ENCODE peak calls at places on chromosomes 2 and 18, in six cellular contexts. I, S, O, W, V and X are unnamed samples.

GRCh38 chr2:62570861-62571698 is 65.1 kb upstream of the TMEM17 start:
- DNase-seq in V (no peak), W (no peak), I (no peak), O (no peak), S (peak), X (no peak)

GRCh38 chr2:157404363-157404762 is 39.5 kb downstream of the CYTIP start:
- DNase-seq in V (peak), S (no peak), O (no peak), I (no peak), W (peak), X (no peak)

GRCh38 chr2:44798139-44798659 is 143.3 kb upstream of the SIX3 start:
- DNase-seq in S (no peak), O (peak), W (no peak), I (no peak), V (no peak), X (no peak)

GRCh38 chr18:44920441-44920840 is 239.8 kb downstream of the SETBP1 start:
- DNase-seq in V (no peak), W (no peak), S (no peak), O (no peak), I (no peak), X (no peak)

GRCh38 chr2:128681351-128681906 is 362.8 kb upstream of the HS6ST1 start:
- DNase-seq in W (peak), O (no peak), V (no peak), I (no peak), S (no peak), X (no peak)

GRCh38 chr2:70132244-70133126 is 45.2 kb downstream of the PCBP1 start:
- DNase-seq in W (peak), V (peak), I (peak), O (no peak), S (peak), X (no peak)

GRCh38 chr18:13616041-13616440 is 110.3 kb downstream of the FAM210A start:
- DNase-seq in V (no peak), I (no peak), S (no peak), W (no peak), O (no peak), X (no peak)

GRCh38 chr2:196592912-196593881 is 46.3 kb upstream of the CCDC150 start:
- DNase-seq in V (peak), S (peak), O (peak), W (no peak), I (no peak), X (no peak)

GRCh38 chr2:238636269-238637073 is 209.7 kb downstream of the ASB1 start:
- DNase-seq in I (no peak), O (no peak), W (no peak), V (no peak), S (no peak), X (no peak)

GRCh38 chr2:216346781-216347180 is 25.5 kb downstream of the MARCHF4 start:
- DNase-seq in I (no peak), S (no peak), V (no peak), W (no peak), O (no peak), X (no peak)

GRCh38 chr2:205166749-205167148 is 515.6 kb upstream of the NRP2 start:
- DNase-seq in O (no peak), W (no peak), I (no peak), V (no peak), S (no peak), X (no peak)

GRCh38 chr2:121689356-121689755 is 40.1 kb upstream of the CLASP1 start:
- DNase-seq in S (peak), V (no peak), W (peak), I (no peak), O (no peak), X (no peak)

GRCh38 chr2:111178730-111179405 is 58.2 kb downstream of the BCL2L11 start:
- DNase-seq in V (no peak), S (peak), O (no peak), W (no peak), I (no peak), X (no peak)

GRCh38 chr2:53584986-53585385 is 182.6 kb upstream of the CHAC2 start:
- DNase-seq in S (no peak), W (no peak), O (no peak), I (no peak), V (no peak), X (no peak)

GRCh38 chr2:219997341-219997851 is 370.0 kb downstream of the SLC4A3 start:
- DNase-seq in S (peak), O (peak), V (peak), W (peak), I (peak), X (no peak)

GRCh38 chr2:55038428-55038827 is 11.8 kb downstream of the RTN4 start:
- DNase-seq in S (no peak), W (no peak), V (no peak), O (no peak), I (no peak), X (no peak)

GRCh38 chr2:38239452-38239851 is 137.6 kb downstream of the ATL2 start:
- DNase-seq in S (no peak), W (peak), O (no peak), I (no peak), V (no peak), X (no peak)

GRCh38 chr2:12244070-12244469 is 472.7 kb upstream of the TRIB2 start:
- DNase-seq in I (no peak), V (no peak), S (no peak), W (peak), O (no peak), X (no peak)

GRCh38 chr2:61268249-61268648 is 106.3 kb downstream of the C2orf74 start:
- DNase-seq in S (peak), V (no peak), W (peak), I (no peak), O (no peak), X (no peak)

GRCh38 chr2:47310801-47311560 is 92.0 kb upstream of the MSH2 start:
- DNase-seq in S (peak), V (no peak), O (no peak), I (no peak), W (no peak), X (no peak)

GRCh38 chr18:71665131-71665530 is 879.0 kb downstream of the CBLN2 start:
- DNase-seq in O (no peak), I (no peak), S (no peak), V (no peak), W (no peak), X (no peak)

GRCh38 chr18:21110667-21111350 is 804 bp downstream of the ROCK1 start:
- DNase-seq in S (peak), V (peak), W (peak), I (no peak), O (peak), X (peak)

GRCh38 chr2:11498543-11499034 is 32.6 kb upstream of the E2F6 start:
- DNase-seq in W (no peak), S (no peak), V (peak), I (peak), O (no peak), X (no peak)

GRCh38 chr2:43059183-43059897 is 167.1 kb downstream of the ZFP36L2 start:
- DNase-seq in V (peak), O (peak), S (no peak), W (peak), I (peak), X (no peak)

GRCh38 chr2:174939046-174939445 is 66.1 kb downstream of the CHN1 start:
- DNase-seq in V (no peak), O (no peak), W (peak), S (peak), I (no peak), X (no peak)

GRCh38 chr18:1797265-1797664 is 774.0 kb downstream of the METTL4 start:
- DNase-seq in S (no peak), O (no peak), V (no peak), W (no peak), I (no peak), X (no peak)
- TF ChIP-seq CTCF in S (no peak), O (no peak), V (no peak), W (no peak), I (no peak), X (no peak)

GRCh38 chr2:201246280-201246679 is 14.1 kb upstream of the CASP8 start:
- DNase-seq in O (no peak), S (no peak), I (no peak), W (no peak), V (no peak), X (no peak)

GRCh38 chr2:201250741-201251140 is 9.6 kb upstream of the CASP8 start:
- DNase-seq in I (no peak), W (no peak), S (no peak), V (no peak), O (no peak), X (no peak)

GRCh38 chr2:201242562-201243277 is 17.6 kb upstream of the CASP8 start:
- DNase-seq in V (no peak), I (no peak), W (no peak), O (no peak), S (no peak), X (no peak)

GRCh38 chr2:201248288-201248844 is 12.0 kb upstream of the CASP8 start:
- DNase-seq in V (peak), S (no peak), O (no peak), I (no peak), W (no peak), X (no peak)

DNA sequence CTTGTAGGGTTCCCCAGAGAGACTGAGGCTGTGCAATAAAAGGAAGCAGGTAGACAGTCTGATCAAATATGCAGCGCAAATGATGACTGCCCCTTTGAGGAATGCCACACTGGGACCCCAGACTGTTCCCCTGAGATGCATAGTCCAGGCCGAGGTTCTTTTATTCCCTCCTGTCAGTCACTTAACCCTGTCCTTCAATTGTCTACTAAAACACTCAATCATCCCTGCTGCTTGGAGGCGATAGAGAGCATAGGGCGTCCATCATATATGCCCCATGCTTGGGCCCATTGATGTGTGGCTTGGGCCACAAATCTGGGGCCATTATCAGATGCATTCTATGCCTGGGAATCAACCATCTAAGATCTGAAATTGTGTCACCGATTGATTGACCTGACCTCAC is 15.5 kb upstream of the CASP8 start:
- DNase-seq in I (no peak), W (no peak), V (no peak), O (no peak), S (no peak), X (no peak)
- TF ChIP-seq CTCF in I (no peak), W (no peak), V (no peak), O (no peak), S (no peak), X (no peak)

DNA sequence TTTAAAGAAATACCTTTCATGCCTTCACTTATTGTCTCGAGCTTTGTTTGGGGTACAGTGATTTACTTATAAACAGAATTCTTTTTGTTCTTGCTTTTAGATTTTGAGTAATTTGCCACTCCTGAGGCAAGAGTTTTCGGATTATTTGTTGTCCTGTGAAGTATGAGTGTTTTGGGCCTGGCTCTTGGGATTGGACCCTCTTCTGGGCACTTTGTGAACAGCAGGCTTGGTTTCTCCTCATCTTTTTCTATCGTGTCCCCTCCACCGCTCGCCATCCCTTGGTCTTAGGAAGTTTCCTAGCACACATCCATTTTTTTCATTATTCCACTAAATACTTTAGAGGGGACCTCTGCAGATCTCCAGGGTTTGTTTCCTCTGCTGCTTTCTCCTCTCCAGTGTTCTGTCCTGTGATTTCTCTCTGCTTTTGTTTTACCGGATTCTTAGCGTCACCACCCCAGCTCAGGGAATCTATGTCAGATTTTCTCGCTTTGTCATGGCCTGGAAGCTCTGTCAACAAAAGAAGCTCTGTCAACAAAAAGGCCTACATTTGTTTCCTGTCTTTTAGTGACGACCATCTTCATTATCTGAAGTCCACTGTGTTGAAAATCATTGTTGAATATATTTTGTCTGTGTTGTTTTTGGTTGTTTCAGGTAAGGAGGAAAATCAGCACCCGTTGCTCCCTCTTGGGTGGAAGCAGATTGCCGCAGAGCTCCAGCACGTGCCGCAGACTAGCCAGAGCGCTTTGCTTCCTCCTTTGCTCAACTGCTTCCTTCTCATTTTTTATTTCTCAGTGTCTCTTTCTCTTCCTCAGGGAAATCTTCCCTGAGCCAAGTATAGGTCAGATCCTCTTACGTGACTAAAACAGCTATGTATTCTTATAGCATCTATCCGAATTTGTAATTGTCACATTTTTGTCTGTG is 27.8 kb downstream of the ANKRD62 start:
- DNase-seq in S (peak), O (no peak), V (no peak), I (no peak), W (no peak), X (no peak)
- TF ChIP-seq CTCF in S (peak), O (no peak), V (peak), I (no peak), W (peak), X (no peak)

GRCh38 chr18:63022429-63023022 is 297.0 kb downstream of the BCL2 start:
- DNase-seq in S (no peak), I (no peak), V (no peak), O (no peak), W (no peak), X (no peak)
- TF ChIP-seq CTCF in S (no peak), I (no peak), V (peak), O (peak), W (peak), X (no peak)

GRCh38 chr2:66427219-66427768 is 7.6 kb upstream of the MEIS1 start:
- DNase-seq in V (no peak), I (no peak), W (peak), S (peak), O (no peak), X (no peak)

GRCh38 chr2:66418381-66418780 is 16.5 kb upstream of the MEIS1 start:
- DNase-seq in I (no peak), S (no peak), V (no peak), O (no peak), W (no peak), X (no peak)

GRCh38 chr2:66426250-66427064 is 8.5 kb upstream of the MEIS1 start:
- DNase-seq in S (no peak), W (no peak), V (no peak), I (no peak), O (no peak), X (no peak)

GRCh38 chr2:66421618-66422017 is 13.3 kb upstream of the MEIS1 start:
- DNase-seq in O (no peak), I (no peak), V (no peak), S (no peak), W (no peak), X (no peak)

GRCh38 chr2:66423391-66423790 is 11.5 kb upstream of the MEIS1 start:
- DNase-seq in V (no peak), W (no peak), O (no peak), I (no peak), S (no peak), X (no peak)
- TF ChIP-seq CTCF in V (no peak), W (no peak), O (peak), I (no peak), S (no peak), X (no peak)

DNA sequence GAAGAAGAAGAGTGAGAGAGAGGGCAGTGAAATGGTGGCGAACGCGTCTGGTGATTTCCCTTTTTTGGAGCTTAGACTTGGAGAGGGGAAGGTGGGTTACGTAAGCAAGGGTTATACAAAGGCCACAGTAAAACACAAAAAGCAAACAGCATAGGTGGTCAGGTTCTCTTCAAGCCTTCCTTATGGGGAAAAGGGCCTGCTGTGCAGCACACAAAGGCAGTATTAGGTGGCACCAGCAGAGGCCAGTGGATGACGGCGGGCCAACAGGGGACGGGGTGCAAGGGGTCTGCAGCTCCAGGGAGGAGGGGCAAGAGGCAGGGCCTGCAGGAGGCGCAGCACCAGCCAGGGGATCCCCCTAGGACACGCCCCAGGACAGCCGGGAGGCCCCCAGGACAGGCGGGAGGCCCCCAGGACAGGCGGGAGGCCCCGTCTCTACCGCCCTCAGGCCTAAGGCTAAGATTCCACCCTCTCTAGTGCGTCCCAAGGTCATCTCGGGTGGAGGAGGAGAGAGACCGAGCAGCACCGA is 32.6 kb upstream of the NPC1 start:
- DNase-seq in W (peak), S (peak), O (peak), I (peak), V (peak), X (no peak)
- TF ChIP-seq CTCF in W (peak), S (no peak), O (no peak), I (peak), V (no peak), X (no peak)

DNA sequence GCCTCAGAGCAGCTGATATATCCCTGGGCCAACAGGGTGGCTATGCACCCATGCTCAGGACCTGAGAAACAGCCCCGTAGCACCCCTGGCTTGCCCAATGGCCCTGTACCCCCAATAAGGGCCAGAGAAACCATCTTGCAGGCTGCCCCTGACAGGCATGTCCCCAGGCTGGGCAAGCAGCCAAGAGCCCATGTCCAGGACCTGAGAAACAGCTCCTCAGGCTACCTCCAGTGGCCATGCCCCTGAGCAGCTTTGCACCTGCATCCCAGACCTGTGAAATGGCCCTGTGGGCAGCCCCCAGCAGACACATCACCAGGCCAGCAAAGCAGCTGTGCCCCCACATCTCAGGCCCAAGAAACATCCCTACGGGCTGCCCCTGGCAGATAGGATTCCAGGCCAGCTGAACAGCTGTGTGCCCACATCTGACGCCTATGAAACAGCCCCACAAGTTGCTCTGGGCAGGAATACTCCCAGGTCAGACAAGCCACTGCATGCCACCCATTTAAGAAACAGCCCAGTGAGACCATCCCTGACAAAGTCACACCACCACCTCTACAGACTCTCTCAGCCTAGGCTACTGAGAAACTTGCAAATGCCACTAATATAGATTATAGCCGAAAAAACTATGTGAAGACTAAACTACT is 84.1 kb downstream of the TMEM237 start:
- DNase-seq in S (no peak), I (no peak), O (no peak), V (no peak), W (peak), X (no peak)
- TF ChIP-seq CTCF in S (no peak), I (no peak), O (no peak), V (no peak), W (no peak), X (no peak)

DNA sequence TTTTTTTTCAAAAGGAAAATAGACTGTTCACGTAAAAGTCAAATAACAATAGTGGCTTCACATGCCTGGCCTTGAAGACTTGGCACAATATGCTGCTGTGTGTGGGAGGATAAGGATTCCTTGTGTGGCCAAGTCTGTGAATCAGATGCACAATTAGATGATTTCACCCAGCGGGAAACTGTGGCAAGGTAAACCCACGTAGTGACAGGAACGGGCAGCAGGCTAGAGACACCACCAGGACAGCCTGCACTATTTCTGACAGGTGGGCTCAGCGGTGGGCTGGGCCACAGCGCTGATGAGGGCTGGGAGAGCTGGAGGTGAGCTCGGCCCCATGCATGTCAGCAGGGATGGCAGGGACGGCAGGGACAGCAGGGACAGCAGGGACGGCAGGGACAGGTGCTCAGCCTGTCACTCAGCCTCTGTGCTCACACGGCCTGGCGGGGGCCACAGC is 21.6 kb downstream of the SNORC start:
- DNase-seq in V (no peak), S (no peak), I (no peak), O (no peak), W (peak), X (no peak)
- TF ChIP-seq CTCF in V (no peak), S (no peak), I (no peak), O (no peak), W (no peak), X (no peak)